ENCODE peak calls at places on chromosomes 5 and 9, in seven cellular contexts. I, E, X, Q, B, L and Y are unnamed samples. For H3K36me3, the result is how much of the 10 kb centered on the place peaks cover.

GRCh38 chr5:139439013-139439903 is at the start of gene DNAJC18:
- DNase-seq in I (peak), E (peak), X (peak), Q (peak), B (peak), L (peak), Y (peak)

GRCh38 chr5:110726249-110727024 is at the start of gene TMEM232:
- DNase-seq in I (peak), E (peak), X (peak), Q (peak), B (peak), L (peak), Y (peak)

GRCh38 chr5:107108111-107108510 is 562.6 kb downstream of the EFNA5 start:
- DNase-seq in I (no peak), E (no peak), X (no peak), Q (no peak), B (no peak), L (no peak), Y (no peak)

GRCh38 chr9:134067904-134068741 is at the start of gene BRD3:
- DNase-seq in I (peak), E (peak), X (peak), Q (peak), B (peak), L (peak), Y (peak)

GRCh38 chr5:39274388-39275085 is 55.2 kb upstream of the FYB1 start:
- DNase-seq in I (no peak), E (no peak), X (peak), Q (no peak), B (no peak), L (no peak), Y (no peak)

GRCh38 chr9:91589101-91589553 is 165.5 kb upstream of the NFIL3 start:
- DNase-seq in I (peak), E (peak), X (peak), Q (peak), B (peak), L (no peak), Y (no peak)

GRCh38 chr9:27528278-27528885 is 1.2 kb downstream of the MOB3B start:
- DNase-seq in I (peak), E (peak), X (peak), Q (peak), B (no peak), L (peak), Y (peak)

GRCh38 chr9:73869261-73869660 is 627.9 kb upstream of the RORB start:
- DNase-seq in I (no peak), E (no peak), X (peak), Q (peak), B (peak), L (no peak), Y (no peak)

GRCh38 chr9:104256031-104256709 is 162.1 kb downstream of the SMC2 start:
- DNase-seq in I (no peak), E (no peak), X (peak), Q (no peak), B (no peak), L (no peak), Y (no peak)

GRCh38 chr5:151492729-151493128 is 45.3 kb downstream of the SLC36A1 start:
- DNase-seq in I (no peak), E (no peak), X (peak), Q (no peak), B (no peak), L (no peak), Y (no peak)

GRCh38 chr5:159819671-159820411 is 96.4 kb upstream of the ADRA1B start:
- DNase-seq in I (peak), E (peak), X (peak), Q (peak), B (no peak), L (peak), Y (no peak)

GRCh38 chr9:3857673-3858072 is 331.9 kb upstream of the RFX3 start:
- DNase-seq in I (no peak), E (no peak), X (peak), Q (no peak), B (no peak), L (no peak), Y (no peak)

GRCh38 chr5:172775326-172776234 is 4.6 kb upstream of the DUSP1 start:
- DNase-seq in I (no peak), E (peak), X (peak), Q (peak), B (no peak), L (peak), Y (no peak)

GRCh38 chr5:14739538-14739937 is 75.0 kb downstream of the OTULIN start:
- DNase-seq in I (no peak), E (no peak), X (peak), Q (no peak), B (no peak), L (no peak), Y (no peak)

GRCh38 chr9:3906437-3907213 is 380.8 kb upstream of the RFX3 start:
- DNase-seq in I (no peak), E (no peak), X (peak), Q (no peak), B (no peak), L (no peak), Y (no peak)

GRCh38 chr5:103474671-103475070 is 87.9 kb downstream of the NUDT12 start:
- DNase-seq in I (no peak), E (no peak), X (no peak), Q (no peak), B (no peak), L (no peak), Y (no peak)

GRCh38 chr5:144370273-144370672 is 199.6 kb downstream of the KCTD16 start:
- DNase-seq in I (no peak), E (peak), X (no peak), Q (no peak), B (no peak), L (no peak), Y (no peak)

GRCh38 chr9:16074962-16075361 is 522.1 kb downstream of the CCDC171 start:
- DNase-seq in I (no peak), E (no peak), X (peak), Q (no peak), B (peak), L (no peak), Y (no peak)

GRCh38 chr9:99820330-99821186 is 1.1 kb upstream of the NR4A3 start:
- DNase-seq in I (peak), E (peak), X (peak), Q (peak), B (peak), L (peak), Y (peak)

GRCh38 chr9:68720656-68721313 is 15.7 kb downstream of the PIP5K1B start:
- DNase-seq in I (no peak), E (no peak), X (no peak), Q (no peak), B (no peak), L (no peak), Y (no peak)

GRCh38 chr9:113955076-113955752 is 79.1 kb downstream of the ZNF618 start:
- DNase-seq in I (no peak), E (no peak), X (peak), Q (no peak), B (peak), L (peak), Y (no peak)

GRCh38 chr5:149804478-149805450 is 74.7 kb downstream of the PPARGC1B start:
- DNase-seq in I (no peak), E (no peak), X (no peak), Q (no peak), B (no peak), L (no peak), Y (no peak)

GRCh38 chr5:96226941-96227552 is 206.0 kb downstream of the PCSK1 start:
- DNase-seq in I (no peak), E (peak), X (peak), Q (no peak), B (peak), L (no peak), Y (no peak)

GRCh38 chr5:180555168-180555921 is 36.0 kb downstream of the SCGB3A1 start:
- DNase-seq in I (no peak), E (no peak), X (peak), Q (no peak), B (no peak), L (no peak), Y (no peak)

GRCh38 chr9:91310037-91310436 is 51.7 kb downstream of the AUH start:
- DNase-seq in I (no peak), E (no peak), X (no peak), Q (no peak), B (no peak), L (no peak), Y (no peak)

GRCh38 chr9:92724528-92725265 is 39.9 kb downstream of the BICD2 start:
- DNase-seq in I (no peak), E (no peak), X (no peak), Q (peak), B (no peak), L (no peak), Y (no peak)

GRCh38 chr5:115465416-115465815 is 79.2 kb downstream of the FEM1C start:
- DNase-seq in I (no peak), E (no peak), X (no peak), Q (no peak), B (no peak), L (no peak), Y (no peak)

GRCh38 chr9:3403315-3403714 is 122.5 kb downstream of the RFX3 start:
- DNase-seq in I (no peak), E (no peak), X (no peak), Q (no peak), B (no peak), L (no peak), Y (no peak)

GRCh38 chr5:65192326-65192725 is 289.4 kb downstream of the ADAMTS6 start:
- DNase-seq in I (no peak), E (no peak), X (no peak), Q (no peak), B (no peak), L (no peak), Y (no peak)

GRCh38 chr9:18864516-18864915 is 168.5 kb downstream of the SAXO1 start:
- DNase-seq in I (no peak), E (no peak), X (no peak), Q (no peak), B (no peak), L (no peak), Y (no peak)

GRCh38 chr5:156819537-156819936 is 30.6 kb upstream of the PPP1R2B start:
- DNase-seq in I (no peak), E (no peak), X (no peak), Q (no peak), B (no peak), L (no peak), Y (no peak)

GRCh38 chr9:133683494-133684460 is 47.6 kb downstream of the DBH start:
- DNase-seq in I (no peak), E (peak), X (no peak), Q (peak), B (no peak), L (no peak), Y (no peak)

GRCh38 chr9:130640681-130641080 is 23.7 kb upstream of the PRDM12 start:
- DNase-seq in I (no peak), E (no peak), X (no peak), Q (no peak), B (no peak), L (no peak), Y (peak)

GRCh38 chr9:36023260-36024048 is 13.3 kb upstream of the RECK start:
- DNase-seq in I (peak), E (peak), X (peak), Q (peak), B (peak), L (peak), Y (peak)

GRCh38 chr5:157025093-157025698 is 33.7 kb downstream of the HAVCR1 start:
- DNase-seq in I (no peak), E (peak), X (no peak), Q (peak), B (no peak), L (no peak), Y (no peak)

GRCh38 chr9:89498845-89499480 is 1.1 kb upstream of the SEMA4D start:
- DNase-seq in I (no peak), E (no peak), X (no peak), Q (peak), B (no peak), L (no peak), Y (no peak)

GRCh38 chr5:130710596-130710995 is 454.5 kb downstream of the HINT1 start:
- DNase-seq in I (no peak), E (no peak), X (peak), Q (no peak), B (no peak), L (no peak), Y (no peak)

DNA sequence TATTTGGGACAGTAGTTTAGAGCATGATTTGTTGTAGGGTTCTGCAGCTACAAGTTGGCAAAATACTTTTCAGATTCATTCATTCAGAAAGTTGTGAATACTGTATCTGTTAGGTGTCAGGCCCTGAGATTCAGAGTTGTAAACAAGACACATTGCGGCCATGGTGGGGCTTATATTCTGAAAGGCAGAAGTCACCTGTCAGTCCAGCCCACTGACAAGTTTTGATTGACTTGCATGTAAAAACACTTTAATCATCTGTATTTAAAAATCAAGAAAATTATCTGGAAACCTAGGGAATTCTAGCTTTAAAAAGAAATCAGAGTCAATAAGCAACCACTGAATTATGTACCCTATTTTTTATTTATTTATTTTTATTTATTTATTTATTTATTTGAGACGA is 13.0 kb downstream of the LARP1 start:
- DNase-seq in I (no peak), E (no peak), X (no peak), Q (no peak), B (no peak), L (no peak), Y (no peak)
- H3K36me3 ChIP-seq in I (under half), E (under half), X (under half), Q (under half), B (under half), L (under half), Y (under half)

GRCh38 chr5:72985719-72986118 is 29.9 kb downstream of the FCHO2 start:
- DNase-seq in I (no peak), E (no peak), X (no peak), Q (no peak), B (no peak), L (no peak), Y (no peak)
- H3K27ac ChIP-seq in I (no peak), E (no peak), X (no peak), Q (no peak), B (no peak), L (no peak), Y (no peak)

GRCh38 chr5:178435321-178436238 is 154.6 kb downstream of the COL23A1 start:
- DNase-seq in I (no peak), E (no peak), X (no peak), Q (no peak), B (no peak), L (no peak), Y (no peak)

GRCh38 chr5:178434016-178434761 is 156.0 kb downstream of the COL23A1 start:
- DNase-seq in I (no peak), E (no peak), X (no peak), Q (peak), B (no peak), L (no peak), Y (no peak)

GRCh38 chr5:178433273-178433775 is 156.9 kb downstream of the COL23A1 start:
- DNase-seq in I (no peak), E (no peak), X (no peak), Q (no peak), B (no peak), L (no peak), Y (no peak)

GRCh38 chr5:178436326-178436940 is 153.8 kb downstream of the COL23A1 start:
- DNase-seq in I (no peak), E (no peak), X (no peak), Q (no peak), B (no peak), L (no peak), Y (no peak)

GRCh38 chr5:178434851-178435250 is 155.3 kb downstream of the COL23A1 start:
- DNase-seq in I (no peak), E (no peak), X (no peak), Q (no peak), B (peak), L (no peak), Y (no peak)
- TF ChIP-seq CTCF in I (no peak), E (no peak), X (no peak), Q (no peak), B (no peak), L (no peak), Y (no peak)

GRCh38 chr5:119011186-119011585 is 22.8 kb upstream of the DTWD2 start:
- DNase-seq in I (no peak), E (no peak), X (no peak), Q (no peak), B (no peak), L (no peak), Y (peak)

GRCh38 chr5:119017999-119018398 is 29.7 kb upstream of the DTWD2 start:
- DNase-seq in I (no peak), E (no peak), X (peak), Q (no peak), B (no peak), L (no peak), Y (no peak)

GRCh38 chr5:119021333-119021732 is 33.0 kb upstream of the DTWD2 start:
- DNase-seq in I (no peak), E (no peak), X (no peak), Q (no peak), B (no peak), L (no peak), Y (no peak)

GRCh38 chr5:119019431-119020348 is 31.3 kb upstream of the DTWD2 start:
- DNase-seq in I (no peak), E (no peak), X (no peak), Q (no peak), B (no peak), L (no peak), Y (no peak)

DNA sequence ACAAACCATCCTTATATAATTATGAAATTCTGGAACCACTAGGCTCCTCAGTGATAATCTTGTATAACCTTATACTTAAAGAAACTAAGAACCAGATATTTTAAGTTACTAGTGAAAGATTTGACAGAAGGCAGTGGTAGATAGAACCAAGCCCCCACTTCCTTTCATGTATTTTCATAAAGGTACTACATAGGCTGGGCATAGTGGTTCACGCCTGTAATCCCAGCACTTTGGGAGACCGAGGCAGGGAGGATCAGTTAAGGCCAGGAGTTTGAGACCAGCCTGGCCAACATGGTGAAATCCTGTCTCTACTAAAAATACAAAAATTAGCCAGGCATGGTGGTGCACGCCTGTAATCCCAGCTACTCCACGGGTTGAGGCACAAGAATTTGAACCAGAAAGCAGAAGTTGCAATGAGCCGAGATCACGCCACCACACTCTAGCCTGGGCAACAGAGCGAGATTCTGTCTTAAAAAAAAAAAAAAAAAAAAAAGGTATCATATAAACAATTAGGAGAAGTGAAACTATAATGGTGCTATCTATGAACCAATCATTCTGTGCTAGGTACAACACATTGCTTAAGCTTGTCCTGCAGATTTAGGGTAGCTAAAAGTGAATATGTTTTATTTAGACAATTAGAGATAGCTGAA is 27.9 kb upstream of the DTWD2 start:
- DNase-seq in I (no peak), E (no peak), X (no peak), Q (peak), B (no peak), L (no peak), Y (no peak)
- H3K36me3 ChIP-seq in I (under half), E (under half), X (under half), Q (under half), B (under half), L (under half), Y (under half)

DNA sequence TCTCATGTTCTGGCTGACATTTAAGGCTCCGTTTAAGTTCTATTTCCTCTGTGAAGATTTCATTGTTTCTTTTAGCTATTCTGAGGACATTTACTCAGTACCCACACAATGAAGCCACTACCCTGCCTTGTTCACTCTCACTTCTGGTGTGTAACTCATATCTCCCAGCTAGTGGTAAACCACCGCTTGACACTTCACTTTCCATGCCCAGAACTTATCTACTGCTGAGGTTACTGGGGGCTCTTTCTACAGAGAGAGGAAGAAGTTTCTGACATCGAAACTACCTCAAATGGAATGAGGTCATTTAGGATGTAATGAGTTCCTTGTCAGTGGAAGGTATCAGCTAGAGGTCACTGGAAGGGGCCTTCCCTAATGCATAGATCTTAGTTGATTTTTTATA is 501.5 kb downstream of the DMAC1 start:
- DNase-seq in I (no peak), E (no peak), X (no peak), Q (no peak), B (no peak), L (no peak), Y (no peak)
- H3K27ac ChIP-seq in I (no peak), E (no peak), X (no peak), Q (no peak), B (no peak), L (no peak), Y (no peak)